ENCODE peak calls at places on chromosomes 4 and X, in four cellular contexts. One of them, this sample, is unnamed.

GRCh38 chr4:86791126-86791525 is 58.1 kb downstream of the SLC10A6 start:
- DNase-seq in kidney tubule cell: no peak
- DNase-seq in T follicular helper cell: no peak
- DNase-seq in GM13976: no peak
- DNase-seq in this sample: no peak

GRCh38 chrX:46703980-46704379 is 54.9 kb downstream of the SLC9A7 start:
- DNase-seq in GM13976: no peak
- DNase-seq in kidney tubule cell: peak
- DNase-seq in T follicular helper cell: no peak
- DNase-seq in this sample: no peak

GRCh38 chr4:185470503-185471195 is 884 bp downstream of the CCDC110 start:
- DNase-seq in kidney tubule cell: peak
- DNase-seq in GM13976: peak
- DNase-seq in T follicular helper cell: no peak
- DNase-seq in this sample: no peak

GRCh38 chr4:87192155-87192919 is 28.1 kb downstream of the KLHL8 start:
- DNase-seq in GM13976: no peak
- DNase-seq in kidney tubule cell: peak
- DNase-seq in T follicular helper cell: no peak
- DNase-seq in this sample: no peak

GRCh38 chrX:74534569-74535038 is 79.8 kb downstream of the RLIM start:
- DNase-seq in kidney tubule cell: peak
- DNase-seq in GM13976: no peak
- DNase-seq in T follicular helper cell: no peak
- DNase-seq in this sample: peak

GRCh38 chrX:53357799-53358530 is 64.5 kb downstream of the SMC1A start:
- DNase-seq in T follicular helper cell: no peak
- DNase-seq in GM13976: no peak
- DNase-seq in kidney tubule cell: no peak
- DNase-seq in this sample: no peak

GRCh38 chrX:31500920-31501319 is 429.1 kb upstream of the FTHL17 start:
- DNase-seq in kidney tubule cell: no peak
- DNase-seq in GM13976: no peak
- DNase-seq in T follicular helper cell: no peak
- DNase-seq in this sample: no peak

GRCh38 chrX:34884693-34885277 is 57.8 kb upstream of the FAM47B start:
- DNase-seq in kidney tubule cell: peak
- DNase-seq in T follicular helper cell: no peak
- DNase-seq in GM13976: no peak
- DNase-seq in this sample: no peak

GRCh38 chr4:107854326-107855030 is 29.7 kb downstream of the SGMS2 start:
- DNase-seq in GM13976: no peak
- DNase-seq in T follicular helper cell: no peak
- DNase-seq in kidney tubule cell: peak
- DNase-seq in this sample: no peak

GRCh38 chrX:133588827-133589226 is 173.5 kb upstream of the GPC4 start:
- DNase-seq in T follicular helper cell: no peak
- DNase-seq in GM13976: no peak
- DNase-seq in kidney tubule cell: no peak
- DNase-seq in this sample: no peak

GRCh38 chr4:8639777-8640720 is 47.5 kb downstream of the CPZ start:
- DNase-seq in T follicular helper cell: no peak
- DNase-seq in kidney tubule cell: peak
- DNase-seq in GM13976: no peak
- DNase-seq in this sample: no peak